ENCODE peak calls at places on chromosomes 7 and 10, in eight cellular contexts. T is SJSA1; X is T-helper 22 cell; L is NCI-H2081; A is activated T-helper 2 cell treated with anti-CD3 and anti-CD28 coated beads, Interferon-gamma antibody, Interleukin-2, Interleukin-4, amounts not matched to agents 10 μg/mL and 5 μg/mL and 100 μg/mL, durations not matched to agents 14 hours and 24 hours and 36 hours; O is ovary; F is aorta; V is NCI-H226. E is an unnamed sample.

GRCh38 chr7:19307554-19307953 is 162.3 kb upstream of the FERD3L start:
- DNase-seq in T (no peak), X (no peak), L (no peak), A (no peak), O (no peak), F (no peak), V (no peak), E (no peak)

GRCh38 chr7:32379486-32380115 is 110.6 kb downstream of the LSM5 start:
- DNase-seq in T (no peak), X (no peak), L (no peak), A (no peak), O (no peak), F (no peak), V (no peak), E (no peak)

GRCh38 chr7:26062240-26062603 is 89.8 kb upstream of the NFE2L3 start:
- DNase-seq in T (no peak), X (no peak), L (no peak), A (no peak), O (no peak), F (no peak), V (no peak), E (no peak)

GRCh38 chr7:133079296-133079695 is 2.6 kb downstream of the CHCHD3 start:
- DNase-seq in T (no peak), X (no peak), L (no peak), A (no peak), O (no peak), F (no peak), V (no peak), E (no peak)

GRCh38 chr7:28773423-28774129 is 184.6 kb downstream of the TRIL start:
- DNase-seq in T (no peak), X (no peak), L (peak), A (no peak), O (no peak), F (no peak), V (no peak), E (peak)

GRCh38 chr10:28471705-28472050 is 61.2 kb upstream of the WAC start:
- DNase-seq in T (no peak), X (no peak), L (no peak), A (no peak), O (no peak), F (no peak), V (no peak), E (no peak)

GRCh38 chr7:133130166-133130565 is 48.3 kb upstream of the CHCHD3 start:
- DNase-seq in T (no peak), X (no peak), L (no peak), A (no peak), O (no peak), F (no peak), V (no peak), E (no peak)

GRCh38 chr10:130895172-130895571 is 416.3 kb downstream of the TCERG1L start:
- DNase-seq in T (no peak), X (no peak), L (no peak), A (no peak), O (no peak), F (no peak), V (no peak), E (no peak)

GRCh38 chr7:7221602-7222038 is 39.3 kb downstream of the C1GALT1 start:
- DNase-seq in T (no peak), X (no peak), L (no peak), A (no peak), O (no peak), F (no peak), V (peak), E (no peak)

GRCh38 chr7:77687100-77687746 is 9.0 kb upstream of the RSBN1L start:
- DNase-seq in T (no peak), X (no peak), L (no peak), A (no peak), O (no peak), F (no peak), V (no peak), E (no peak)

GRCh38 chr7:158109364-158110033 is 478.1 kb downstream of the PTPRN2 start:
- DNase-seq in T (peak), X (no peak), L (no peak), A (no peak), O (no peak), F (no peak), V (no peak), E (no peak)